ENCODE peak calls at places on chromosome 1, in seven cellular contexts. One of them, this sample, is unnamed.

GRCh38 chr1:204271970-204272369 is 58.2 kb upstream of the GOLT1A start:
- DNase-seq in upper lobe of right lung: no peak
- DNase-seq in coronary artery: no peak
- DNase-seq in trophoblast cell: no peak
- DNase-seq in H1: no peak
- DNase-seq in DND-41: no peak
- DNase-seq in uterus: no peak
- DNase-seq in this sample: no peak

GRCh38 chr1:156748670-156749428 is 2.6 kb downstream of the HDGF start:
- DNase-seq in uterus: peak; percentile 66
- DNase-seq in coronary artery: peak; percentile 81
- DNase-seq in upper lobe of right lung: peak; percentile 78
- DNase-seq in DND-41: no peak
- DNase-seq in H1: no peak
- DNase-seq in trophoblast cell: peak; percentile 66
- DNase-seq in this sample: peak; percentile 34

GRCh38 chr1:67575861-67576260 is 109.1 kb upstream of the GADD45A start:
- DNase-seq in coronary artery: no peak
- DNase-seq in H1: no peak
- DNase-seq in upper lobe of right lung: no peak
- DNase-seq in uterus: no peak
- DNase-seq in DND-41: no peak
- DNase-seq in trophoblast cell: peak; percentile 30
- DNase-seq in this sample: no peak

GRCh38 chr1:232622378-232622777 is 7.6 kb downstream of the SIPA1L2 start:
- DNase-seq in H1: no peak
- DNase-seq in DND-41: no peak
- DNase-seq in coronary artery: no peak
- DNase-seq in uterus: no peak
- DNase-seq in trophoblast cell: no peak
- DNase-seq in upper lobe of right lung: no peak
- DNase-seq in this sample: no peak

GRCh38 chr1:161068306-161069200 is 1.1 kb downstream of the ARHGAP30 start:
- DNase-seq in uterus: no peak
- DNase-seq in DND-41: peak; percentile 92
- DNase-seq in upper lobe of right lung: peak; percentile 82
- DNase-seq in coronary artery: no peak
- DNase-seq in trophoblast cell: no peak
- DNase-seq in H1: no peak
- DNase-seq in this sample: no peak

GRCh38 chr1:15328245-15328784 is 81.3 kb downstream of the FHAD1 start:
- DNase-seq in H1: no peak
- DNase-seq in coronary artery: no peak
- DNase-seq in uterus: no peak
- DNase-seq in DND-41: no peak
- DNase-seq in trophoblast cell: peak; percentile 20
- DNase-seq in upper lobe of right lung: no peak
- DNase-seq in this sample: peak; percentile 73

GRCh38 chr1:37930246-37931142 is 16.4 kb downstream of the INPP5B start:
- DNase-seq in uterus: no peak
- DNase-seq in H1: no peak
- DNase-seq in DND-41: no peak
- DNase-seq in trophoblast cell: peak; percentile 96
- DNase-seq in upper lobe of right lung: peak; percentile 69
- DNase-seq in coronary artery: no peak
- DNase-seq in this sample: no peak

GRCh38 chr1:154419620-154420020 is 14.5 kb downstream of the IL6R start:
- DNase-seq in H1: no peak
- DNase-seq in trophoblast cell: peak; percentile 15
- DNase-seq in coronary artery: peak; percentile 97
- DNase-seq in upper lobe of right lung: peak; percentile 90
- DNase-seq in uterus: peak; percentile 91
- DNase-seq in DND-41: no peak
- DNase-seq in this sample: no peak

GRCh38 chr1:234970731-234971476 is 157.7 kb downstream of the TOMM20 start:
- DNase-seq in upper lobe of right lung: peak; percentile 67
- DNase-seq in coronary artery: peak; percentile 93
- DNase-seq in H1: peak; percentile 68
- DNase-seq in uterus: peak; percentile 85
- DNase-seq in trophoblast cell: peak; percentile 90
- DNase-seq in DND-41: no peak
- DNase-seq in this sample: peak; percentile 96

GRCh38 chr1:58898739-58899580 is 115.1 kb upstream of the JUN start:
- DNase-seq in DND-41: no peak
- DNase-seq in H1: no peak
- DNase-seq in trophoblast cell: no peak
- DNase-seq in coronary artery: no peak
- DNase-seq in upper lobe of right lung: peak; percentile 69
- DNase-seq in uterus: peak; percentile 64
- DNase-seq in this sample: peak; percentile 40

GRCh38 chr1:171061425-171062143 is 29.1 kb upstream of the FMO3 start:
- DNase-seq in uterus: no peak
- DNase-seq in upper lobe of right lung: no peak
- DNase-seq in coronary artery: no peak
- DNase-seq in DND-41: no peak
- DNase-seq in H1: no peak
- DNase-seq in trophoblast cell: no peak
- DNase-seq in this sample: no peak

GRCh38 chr1:47478090-47478489 is 40.2 kb downstream of the FOXD2 start:
- DNase-seq in trophoblast cell: peak; percentile 7
- DNase-seq in uterus: no peak
- DNase-seq in DND-41: no peak
- DNase-seq in H1: no peak
- DNase-seq in upper lobe of right lung: peak; percentile 80
- DNase-seq in coronary artery: no peak
- DNase-seq in this sample: no peak

GRCh38 chr1:6646499-6647148 is 22.0 kb downstream of the THAP3 start:
- DNase-seq in uterus: peak; percentile 39
- DNase-seq in DND-41: peak; percentile 32
- DNase-seq in trophoblast cell: peak; percentile 75
- DNase-seq in coronary artery: no peak
- DNase-seq in upper lobe of right lung: no peak
- DNase-seq in H1: no peak
- DNase-seq in this sample: peak; percentile 56

GRCh38 chr1:192474080-192474683 is 101.4 kb upstream of the RGS1 start:
- DNase-seq in trophoblast cell: peak; percentile 79
- DNase-seq in uterus: no peak
- DNase-seq in upper lobe of right lung: no peak
- DNase-seq in coronary artery: no peak
- DNase-seq in H1: no peak
- DNase-seq in DND-41: no peak
- DNase-seq in this sample: peak; percentile 53

GRCh38 chr1:204313675-204314074 is 46.1 kb downstream of the PLEKHA6 start:
- DNase-seq in upper lobe of right lung: no peak
- DNase-seq in coronary artery: no peak
- DNase-seq in trophoblast cell: no peak
- DNase-seq in uterus: no peak
- DNase-seq in DND-41: no peak
- DNase-seq in H1: no peak
- DNase-seq in this sample: peak; percentile 24

GRCh38 chr1:113042336-113043143 is 30.5 kb upstream of the LRIG2 start:
- DNase-seq in coronary artery: peak; percentile 74
- DNase-seq in DND-41: no peak
- DNase-seq in trophoblast cell: peak; percentile 88
- DNase-seq in uterus: peak; percentile 62
- DNase-seq in upper lobe of right lung: peak; percentile 80
- DNase-seq in H1: peak; percentile 85
- DNase-seq in this sample: peak; percentile 75

GRCh38 chr1:76727520-76727919 is 139.8 kb upstream of the ST6GALNAC5 start:
- DNase-seq in trophoblast cell: no peak
- DNase-seq in coronary artery: no peak
- DNase-seq in DND-41: no peak
- DNase-seq in upper lobe of right lung: no peak
- DNase-seq in H1: no peak
- DNase-seq in uterus: no peak
- DNase-seq in this sample: no peak

GRCh38 chr1:180594723-180595122 is 36.0 kb downstream of the OVAAL start:
- DNase-seq in H1: no peak
- DNase-seq in coronary artery: no peak
- DNase-seq in DND-41: no peak
- DNase-seq in uterus: no peak
- DNase-seq in trophoblast cell: no peak
- DNase-seq in upper lobe of right lung: no peak
- DNase-seq in this sample: no peak

GRCh38 chr1:8943516-8943896 is 2.2 kb upstream of the CA6 start:
- DNase-seq in uterus: no peak
- DNase-seq in trophoblast cell: no peak
- DNase-seq in upper lobe of right lung: no peak
- DNase-seq in H1: peak; percentile 56
- DNase-seq in DND-41: peak; percentile 19
- DNase-seq in coronary artery: no peak
- DNase-seq in this sample: no peak

GRCh38 chr1:109764561-109765482 is 1.1 kb upstream of the EPS8L3 start:
- DNase-seq in trophoblast cell: no peak
- DNase-seq in upper lobe of right lung: peak; percentile 54
- DNase-seq in uterus: peak; percentile 10
- DNase-seq in DND-41: peak; percentile 2
- DNase-seq in coronary artery: peak; percentile 65
- DNase-seq in H1: no peak
- DNase-seq in this sample: no peak

DNA sequence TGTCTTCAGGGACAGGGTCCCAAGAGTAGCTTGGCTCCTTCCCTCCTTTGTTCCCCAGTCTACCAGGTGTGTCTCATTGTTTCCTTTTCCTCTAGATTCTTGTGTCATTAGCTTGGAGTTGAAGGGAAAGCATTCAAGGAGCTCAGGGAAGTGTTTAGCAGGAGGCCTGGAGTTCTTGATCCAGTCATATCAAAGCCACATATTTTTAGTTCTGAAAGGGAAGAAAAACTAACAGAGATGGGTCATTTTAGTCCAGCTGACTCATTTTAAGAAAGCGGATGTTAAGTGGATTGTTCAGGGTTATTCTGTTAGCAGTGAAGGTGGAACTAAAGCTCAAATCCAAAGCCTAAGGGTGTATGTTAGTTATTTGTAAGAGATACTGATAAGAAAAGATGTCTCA is 720 bp downstream of the C1orf54 start:
- DNase-seq in trophoblast cell: no peak
- DNase-seq in H1: no peak
- DNase-seq in upper lobe of right lung: no peak
- DNase-seq in coronary artery: no peak
- DNase-seq in DND-41: no peak
- DNase-seq in uterus: no peak
- DNase-seq in this sample: no peak
- H3K4me3 ChIP-seq in trophoblast cell: no peak overlapping the region
- H3K4me3 ChIP-seq in H1: peak overlapping the region; percentile 20
- H3K4me3 ChIP-seq in upper lobe of right lung: peak overlapping the region; percentile 32
- H3K4me3 ChIP-seq in coronary artery: peak overlapping the region; percentile 60
- H3K4me3 ChIP-seq in DND-41: no peak overlapping the region
- H3K4me3 ChIP-seq in uterus: no peak overlapping the region
- H3K4me3 ChIP-seq in this sample: no peak overlapping the region

GRCh38 chr1:35470964-35471613 is 86.1 kb downstream of the KIAA0319L start:
- DNase-seq in H1: no peak
- DNase-seq in DND-41: no peak
- DNase-seq in coronary artery: no peak
- DNase-seq in uterus: no peak
- DNase-seq in trophoblast cell: no peak
- DNase-seq in upper lobe of right lung: no peak
- DNase-seq in this sample: no peak
- H3K27ac ChIP-seq in H1: peak overlapping the region; percentile 18
- H3K27ac ChIP-seq in DND-41: no peak overlapping the region
- H3K27ac ChIP-seq in coronary artery: no peak overlapping the region
- H3K27ac ChIP-seq in uterus: no peak overlapping the region
- H3K27ac ChIP-seq in trophoblast cell: no peak overlapping the region
- H3K27ac ChIP-seq in upper lobe of right lung: no peak overlapping the region
- H3K27ac ChIP-seq in this sample: no peak overlapping the region

GRCh38 chr1:94083653-94084052 is 37.3 kb downstream of the ABCA4 start:
- DNase-seq in coronary artery: no peak
- DNase-seq in DND-41: no peak
- DNase-seq in trophoblast cell: no peak
- DNase-seq in uterus: no peak
- DNase-seq in upper lobe of right lung: no peak
- DNase-seq in H1: no peak
- DNase-seq in this sample: no peak

GRCh38 chr1:94081566-94082344 is 39.2 kb downstream of the ABCA4 start:
- DNase-seq in H1: no peak
- DNase-seq in trophoblast cell: no peak
- DNase-seq in DND-41: no peak
- DNase-seq in uterus: no peak
- DNase-seq in coronary artery: no peak
- DNase-seq in upper lobe of right lung: no peak
- DNase-seq in this sample: no peak

GRCh38 chr1:94079991-94080388 is 41.0 kb downstream of the ABCA4 start:
- DNase-seq in DND-41: no peak
- DNase-seq in uterus: no peak
- DNase-seq in upper lobe of right lung: no peak
- DNase-seq in H1: no peak
- DNase-seq in coronary artery: no peak
- DNase-seq in trophoblast cell: no peak
- DNase-seq in this sample: no peak

GRCh38 chr1:94084085-94084484 is 36.9 kb downstream of the ABCA4 start:
- DNase-seq in uterus: no peak
- DNase-seq in H1: no peak
- DNase-seq in coronary artery: no peak
- DNase-seq in trophoblast cell: no peak
- DNase-seq in upper lobe of right lung: no peak
- DNase-seq in DND-41: no peak
- DNase-seq in this sample: no peak

DNA sequence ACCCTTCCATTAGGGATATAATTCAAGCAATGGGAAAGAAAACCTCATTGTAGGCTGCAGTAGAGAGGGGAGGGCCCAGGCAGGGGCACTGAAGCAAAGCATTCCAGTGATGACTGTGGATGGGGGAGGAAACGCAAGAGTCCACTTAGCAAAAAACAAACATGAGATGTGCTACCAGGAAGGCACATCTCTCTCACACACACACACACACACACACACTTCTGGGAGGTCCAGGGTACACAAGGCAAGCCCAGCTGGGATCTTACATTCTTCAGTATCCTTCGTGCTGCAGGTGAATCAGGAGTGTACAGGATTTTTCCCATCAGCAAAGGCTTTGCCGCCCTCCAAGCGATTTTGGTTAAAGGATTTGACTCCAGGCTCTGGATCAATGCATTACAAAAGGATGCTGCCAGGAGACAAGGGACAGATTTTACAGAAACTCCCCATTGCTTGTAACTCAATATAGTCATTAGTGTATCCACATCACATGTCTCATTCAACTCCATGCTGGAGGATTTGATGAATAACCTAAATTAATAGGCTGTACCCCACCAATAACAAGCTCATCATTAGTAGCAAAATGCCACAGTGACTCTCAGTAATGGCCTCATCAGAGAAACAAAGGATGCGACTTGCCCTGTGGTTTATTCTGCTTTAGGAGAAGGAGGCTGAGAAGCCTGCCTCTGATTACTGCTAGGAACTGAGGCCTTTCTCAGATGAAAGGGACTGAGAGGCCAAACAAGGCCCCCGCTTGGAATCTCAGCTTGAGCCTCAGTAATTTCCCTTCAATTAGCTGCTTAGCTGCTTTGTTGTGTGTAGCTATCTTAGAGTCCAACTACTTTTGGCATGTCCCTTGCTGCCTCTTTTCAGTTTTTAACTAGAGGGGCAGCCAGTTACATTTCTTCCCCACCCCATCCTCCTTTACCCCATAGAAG is 41.6 kb downstream of the ABCA4 start:
- DNase-seq in upper lobe of right lung: no peak
- DNase-seq in DND-41: no peak
- DNase-seq in trophoblast cell: no peak
- DNase-seq in coronary artery: no peak
- DNase-seq in uterus: no peak
- DNase-seq in H1: no peak
- DNase-seq in this sample: no peak
- H3K4me3 ChIP-seq in upper lobe of right lung: no peak overlapping the region
- H3K4me3 ChIP-seq in DND-41: no peak overlapping the region
- H3K4me3 ChIP-seq in trophoblast cell: no peak overlapping the region
- H3K4me3 ChIP-seq in coronary artery: no peak overlapping the region
- H3K4me3 ChIP-seq in uterus: no peak overlapping the region
- H3K4me3 ChIP-seq in H1: no peak overlapping the region
- H3K4me3 ChIP-seq in this sample: no peak overlapping the region

GRCh38 chr1:119542492-119542946 is 35.5 kb downstream of the HSD3B1 start:
- DNase-seq in DND-41: no peak
- DNase-seq in trophoblast cell: peak; percentile 92
- DNase-seq in H1: no peak
- DNase-seq in coronary artery: no peak
- DNase-seq in upper lobe of right lung: no peak
- DNase-seq in uterus: no peak
- DNase-seq in this sample: no peak
- H3K27ac ChIP-seq in DND-41: no peak overlapping the region
- H3K27ac ChIP-seq in trophoblast cell: no peak overlapping the region
- H3K27ac ChIP-seq in H1: no peak overlapping the region
- H3K27ac ChIP-seq in coronary artery: no peak overlapping the region
- H3K27ac ChIP-seq in upper lobe of right lung: no peak overlapping the region
- H3K27ac ChIP-seq in uterus: no peak overlapping the region
- H3K27ac ChIP-seq in this sample: no peak overlapping the region

This sample was measured in SJCRH30.